ENCODE peak calls at places on chromosome 10, in four cellular contexts. One of them, this sample, is unnamed.

GRCh38 chr10:101122270-101123084 is 8.6 kb upstream of the TLX1 start:
- DNase-seq in activated effector memory CD4-positive, alpha-beta T cell treated with Interleukin-2 at 50 U/mL for 16 hours: no peak
- DNase-seq in cardiac muscle cell: no peak
- DNase-seq in activated naive CD4-positive, alpha-beta T cell treated with Interleukin-2 at 50 U/mL for 16 hours: no peak
- DNase-seq in this sample: no peak

GRCh38 chr10:107545717-107546116 is 381.2 kb upstream of the SORCS1 start:
- DNase-seq in activated effector memory CD4-positive, alpha-beta T cell treated with Interleukin-2 at 50 U/mL for 16 hours: no peak
- DNase-seq in cardiac muscle cell: no peak
- DNase-seq in activated naive CD4-positive, alpha-beta T cell treated with Interleukin-2 at 50 U/mL for 16 hours: no peak
- DNase-seq in this sample: no peak

GRCh38 chr10:82826132-82826531 is 951.1 kb downstream of the NRG3 start:
- DNase-seq in cardiac muscle cell: no peak
- DNase-seq in activated effector memory CD4-positive, alpha-beta T cell treated with Interleukin-2 at 50 U/mL for 16 hours: no peak
- DNase-seq in activated naive CD4-positive, alpha-beta T cell treated with Interleukin-2 at 50 U/mL for 16 hours: no peak
- DNase-seq in this sample: no peak

GRCh38 chr10:13961096-13961495 is 369.6 kb downstream of the FRMD4A start:
- DNase-seq in activated effector memory CD4-positive, alpha-beta T cell treated with Interleukin-2 at 50 U/mL for 16 hours: no peak
- DNase-seq in cardiac muscle cell: no peak
- DNase-seq in activated naive CD4-positive, alpha-beta T cell treated with Interleukin-2 at 50 U/mL for 16 hours: no peak
- DNase-seq in this sample: no peak

GRCh38 chr10:102413053-102413705 is 5.4 kb downstream of the PSD start:
- DNase-seq in cardiac muscle cell: no peak
- DNase-seq in activated naive CD4-positive, alpha-beta T cell treated with Interleukin-2 at 50 U/mL for 16 hours: peak
- DNase-seq in activated effector memory CD4-positive, alpha-beta T cell treated with Interleukin-2 at 50 U/mL for 16 hours: no peak
- DNase-seq in this sample: peak

GRCh38 chr10:69497611-69498390 is 46.5 kb downstream of the TSPAN15 start:
- DNase-seq in cardiac muscle cell: no peak
- DNase-seq in activated naive CD4-positive, alpha-beta T cell treated with Interleukin-2 at 50 U/mL for 16 hours: peak
- DNase-seq in activated effector memory CD4-positive, alpha-beta T cell treated with Interleukin-2 at 50 U/mL for 16 hours: no peak
- DNase-seq in this sample: peak

GRCh38 chr10:58641708-58642107 is 129.0 kb downstream of the BICC1 start:
- DNase-seq in cardiac muscle cell: no peak
- DNase-seq in activated naive CD4-positive, alpha-beta T cell treated with Interleukin-2 at 50 U/mL for 16 hours: no peak
- DNase-seq in activated effector memory CD4-positive, alpha-beta T cell treated with Interleukin-2 at 50 U/mL for 16 hours: no peak
- DNase-seq in this sample: no peak

GRCh38 chr10:22478555-22479334 is 133.4 kb downstream of the SPAG6 start:
- DNase-seq in activated naive CD4-positive, alpha-beta T cell treated with Interleukin-2 at 50 U/mL for 16 hours: no peak
- DNase-seq in activated effector memory CD4-positive, alpha-beta T cell treated with Interleukin-2 at 50 U/mL for 16 hours: no peak
- DNase-seq in cardiac muscle cell: no peak
- DNase-seq in this sample: no peak

GRCh38 chr10:110172155-110172554 is 35.2 kb upstream of the MXI1 start:
- DNase-seq in activated naive CD4-positive, alpha-beta T cell treated with Interleukin-2 at 50 U/mL for 16 hours: no peak
- DNase-seq in cardiac muscle cell: no peak
- DNase-seq in activated effector memory CD4-positive, alpha-beta T cell treated with Interleukin-2 at 50 U/mL for 16 hours: no peak
- DNase-seq in this sample: no peak

GRCh38 chr10:67666416-67667043 is 29.5 kb downstream of the CTNNA3 start:
- DNase-seq in activated effector memory CD4-positive, alpha-beta T cell treated with Interleukin-2 at 50 U/mL for 16 hours: no peak
- DNase-seq in activated naive CD4-positive, alpha-beta T cell treated with Interleukin-2 at 50 U/mL for 16 hours: no peak
- DNase-seq in cardiac muscle cell: peak
- DNase-seq in this sample: no peak